ENCODE peak calls at places on chromosomes 2 and 18, in five cellular contexts. F, V, X, W and M are unnamed samples.

GRCh38 chr18:40698129-40698528 is 1256.9 kb upstream of the PIK3C3 start:
- DNase-seq in F (no peak), V (no peak), X (no peak), W (no peak), M (no peak)

GRCh38 chr2:71923143-71923525 is 224.5 kb downstream of the CYP26B1 start:
- DNase-seq in F (no peak), V (no peak), X (no peak), W (no peak), M (peak)

GRCh38 chr2:175687465-175687864 is 314.6 kb downstream of the LNPK start:
- DNase-seq in F (no peak), V (no peak), X (no peak), W (no peak), M (no peak)

GRCh38 chr2:17300141-17300540 is 218.1 kb downstream of the RAD51AP2 start:
- DNase-seq in F (no peak), V (no peak), X (peak), W (no peak), M (peak)

GRCh38 chr2:86072271-86072858 is 33.3 kb downstream of the POLR1A start:
- DNase-seq in F (peak), V (no peak), X (no peak), W (no peak), M (peak)

GRCh38 chr2:60957224-60957623 is 60.3 kb upstream of the PEX13 start:
- DNase-seq in F (no peak), V (no peak), X (no peak), W (no peak), M (no peak)

GRCh38 chr2:139925903-139926302 is 1145.7 kb upstream of the NXPH2 start:
- DNase-seq in F (no peak), V (no peak), X (no peak), W (no peak), M (no peak)

GRCh38 chr18:73908323-73908722 is 239.3 kb downstream of the FBXO15 start:
- DNase-seq in F (no peak), V (no peak), X (peak), W (no peak), M (peak)

GRCh38 chr2:123103902-123104301 is 921.2 kb upstream of the CNTNAP5 start:
- DNase-seq in F (no peak), V (no peak), X (no peak), W (no peak), M (no peak)

GRCh38 chr2:88829607-88830463 is 138.4 kb downstream of the RPIA start:
- DNase-seq in F (no peak), V (no peak), X (no peak), W (no peak), M (no peak)

GRCh38 chr2:168311265-168311925 is 64.0 kb upstream of the STK39 start:
- DNase-seq in F (no peak), V (no peak), X (no peak), W (no peak), M (no peak)

GRCh38 chr2:141940709-141941108 is 190.1 kb downstream of the LRP1B start:
- DNase-seq in F (no peak), V (no peak), X (no peak), W (no peak), M (no peak)

GRCh38 chr2:207097278-207097677 is 68.5 kb downstream of the KLF7 start:
- DNase-seq in F (no peak), V (no peak), X (no peak), W (no peak), M (no peak)

GRCh38 chr2:10951558-10952414 is 40.1 kb downstream of the KCNF1 start:
- DNase-seq in F (no peak), V (no peak), X (no peak), W (no peak), M (no peak)

GRCh38 chr2:127884436-127884835 is 1.3 kb downstream of the AMMECR1L start:
- DNase-seq in F (peak), V (no peak), X (no peak), W (no peak), M (peak)

GRCh38 chr2:39368376-39368775 is 68.7 kb downstream of the MAP4K3 start:
- DNase-seq in F (no peak), V (no peak), X (no peak), W (no peak), M (no peak)

GRCh38 chr2:127859712-127860085 is 1.7 kb upstream of the POLR2D start:
- DNase-seq in F (no peak), V (peak), X (peak), W (peak), M (no peak)

GRCh38 chr2:73257425-73258125 is 23.5 kb downstream of the CCT7 start:
- DNase-seq in F (no peak), V (no peak), X (no peak), W (no peak), M (no peak)

GRCh38 chr2:199804831-199805230 is 46.2 kb downstream of the FTCDNL1 start:
- DNase-seq in F (no peak), V (no peak), X (no peak), W (no peak), M (no peak)

GRCh38 chr2:28880193-28880592 is 10.1 kb upstream of the TRMT61B start:
- DNase-seq in F (no peak), V (no peak), X (no peak), W (no peak), M (no peak)

GRCh38 chr2:231010201-231010730 is 14.3 kb downstream of the SPATA3 start:
- DNase-seq in F (no peak), V (no peak), X (no peak), W (no peak), M (no peak)

GRCh38 chr2:72943540-72944395 is 26.4 kb downstream of the EMX1 start:
- DNase-seq in F (no peak), V (no peak), X (no peak), W (no peak), M (no peak)

GRCh38 chr2:2824588-2824987 is 493.5 kb upstream of the MYT1L start:
- DNase-seq in F (no peak), V (no peak), X (no peak), W (no peak), M (no peak)

GRCh38 chr2:225584821-225585220 is 185.3 kb downstream of the NYAP2 start:
- DNase-seq in F (no peak), V (no peak), X (no peak), W (no peak), M (no peak)

GRCh38 chr2:62727876-62728566 is 22.5 kb downstream of the EHBP1 start:
- DNase-seq in F (no peak), V (no peak), X (no peak), W (no peak), M (no peak)

GRCh38 chr2:233349005-233349998 is 5.0 kb upstream of the DGKD start:
- DNase-seq in F (peak), V (no peak), X (no peak), W (no peak), M (no peak)

GRCh38 chr2:109482371-109482841 is 131.4 kb downstream of the SEPTIN10 start:
- DNase-seq in F (peak), V (no peak), X (no peak), W (no peak), M (no peak)

GRCh38 chr2:24461685-24462084 is 29.4 kb upstream of the NCOA1 start:
- DNase-seq in F (no peak), V (no peak), X (no peak), W (no peak), M (no peak)

GRCh38 chr18:68735498-68736343 is 20.8 kb upstream of the TMX3 start:
- DNase-seq in F (peak), V (no peak), X (peak), W (no peak), M (peak)

GRCh38 chr2:10302479-10303173 is at the start of gene HPCAL1:
- DNase-seq in F (peak), V (peak), X (peak), W (peak), M (peak)

GRCh38 chr2:60213865-60214657 is 339.4 kb downstream of the BCL11A start:
- DNase-seq in F (no peak), V (no peak), X (peak), W (no peak), M (no peak)

GRCh38 chr2:71995067-71995665 is 152.5 kb downstream of the CYP26B1 start:
- DNase-seq in F (no peak), V (no peak), X (peak), W (no peak), M (no peak)

GRCh38 chr2:195016821-195017220 is 640.2 kb upstream of the SLC39A10 start:
- DNase-seq in F (no peak), V (no peak), X (no peak), W (no peak), M (no peak)

GRCh38 chr2:3633089-3633981 is 24.7 kb upstream of the ALLC start:
- DNase-seq in F (no peak), V (no peak), X (peak), W (no peak), M (no peak)

GRCh38 chr18:63017977-63018376 is 301.6 kb downstream of the BCL2 start:
- DNase-seq in F (no peak), V (no peak), X (no peak), W (no peak), M (no peak)

GRCh38 chr2:122019729-122020128 is 264.3 kb downstream of the TSN start:
- DNase-seq in F (no peak), V (no peak), X (no peak), W (no peak), M (no peak)